ENCODE peak calls at places on chromosome 16, in eight cellular contexts. Q is activated CD4-positive, alpha-beta T cell treated with anti-CD3 and anti-CD28 coated beads for 48 hours; R is PC-3; B is epithelial cell of esophagus; A is naive thymus-derived CD4-positive, alpha-beta T cell; I is stimulated activated naive CD4-positive, alpha-beta T cell; G is Kasumi-1; P is stimulated activated CD4-positive, alpha-beta T cell treated with anti-CD3 and anti-CD28 coated beads, Interleukin-15, amount 100 ng/mL, for 24 hours. Y is an unnamed sample.

GRCh38 chr16:87382023-87382785 is 1.4 kb downstream of the FBXO31 start:
- DNase-seq in Q (no peak), R (no peak), B (no peak), A (no peak), I (no peak), G (no peak), P (no peak), Y (peak)

GRCh38 chr16:30357715-30358576 is 2.8 kb upstream of the CD2BP2 start:
- DNase-seq in Q (no peak), R (no peak), B (no peak), A (no peak), I (no peak), G (no peak), P (no peak), Y (no peak)

GRCh38 chr16:66247516-66248089 is 118.9 kb upstream of the CDH5 start:
- DNase-seq in Q (no peak), R (peak), B (peak), A (no peak), I (no peak), G (no peak), P (no peak), Y (no peak)

GRCh38 chr16:10039220-10040096 is 142.8 kb downstream of the GRIN2A start:
- DNase-seq in Q (no peak), R (no peak), B (peak), A (peak), I (no peak), G (no peak), P (no peak), Y (no peak)

GRCh38 chr16:66976746-66977145 is 11.6 kb upstream of the CES4A start:
- DNase-seq in Q (no peak), R (no peak), B (no peak), A (no peak), I (no peak), G (no peak), P (no peak), Y (no peak)

GRCh38 chr16:77789085-77789611 is 784 bp downstream of the VAT1L start:
- DNase-seq in Q (peak), R (no peak), B (peak), A (no peak), I (no peak), G (no peak), P (peak), Y (no peak)

GRCh38 chr16:68257906-68258800 is 6.2 kb upstream of the SLC7A6 start:
- DNase-seq in Q (no peak), R (peak), B (peak), A (no peak), I (no peak), G (no peak), P (no peak), Y (no peak)

GRCh38 chr16:19639986-19640421 is 78.0 kb downstream of the KNOP1 start:
- DNase-seq in Q (no peak), R (no peak), B (no peak), A (no peak), I (no peak), G (no peak), P (no peak), Y (no peak)

GRCh38 chr16:24073321-24073720 is 182.8 kb upstream of the CACNG3 start:
- DNase-seq in Q (no peak), R (no peak), B (no peak), A (no peak), I (no peak), G (no peak), P (no peak), Y (no peak)

GRCh38 chr16:50670476-50670875 is 10.6 kb downstream of the SNX20 start:
- DNase-seq in Q (no peak), R (no peak), B (no peak), A (no peak), I (no peak), G (no peak), P (no peak), Y (no peak)

GRCh38 chr16:82945420-82946096 is 318.8 kb downstream of the CDH13 start:
- DNase-seq in Q (no peak), R (no peak), B (no peak), A (no peak), I (no peak), G (no peak), P (no peak), Y (no peak)

GRCh38 chr16:75256871-75257343 is 5.5 kb upstream of the BCAR1 start:
- DNase-seq in Q (no peak), R (no peak), B (no peak), A (no peak), I (no peak), G (no peak), P (no peak), Y (no peak)

GRCh38 chr16:12735805-12736204 is 67.9 kb downstream of the CPPED1 start:
- DNase-seq in Q (no peak), R (no peak), B (no peak), A (no peak), I (no peak), G (no peak), P (no peak), Y (no peak)

GRCh38 chr16:586047-586644 is 3.7 kb upstream of the RAB40C start:
- DNase-seq in Q (no peak), R (no peak), B (no peak), A (no peak), I (no peak), G (no peak), P (no peak), Y (no peak)

GRCh38 chr16:12258806-12259205 is 282.3 kb downstream of the SNX29 start:
- DNase-seq in Q (no peak), R (no peak), B (no peak), A (no peak), I (no peak), G (no peak), P (no peak), Y (no peak)

GRCh38 chr16:30949655-30950515 is 1.0 kb downstream of the ORAI3 start:
- DNase-seq in Q (peak), R (peak), B (peak), A (peak), I (peak), G (peak), P (peak), Y (peak)

GRCh38 chr16:58684001-58684353 is 593 bp downstream of the SLC38A7 start:
- DNase-seq in Q (no peak), R (peak), B (peak), A (no peak), I (no peak), G (no peak), P (no peak), Y (no peak)

GRCh38 chr16:78437352-78437968 is 338.0 kb downstream of the WWOX start:
- DNase-seq in Q (peak), R (peak), B (peak), A (no peak), I (no peak), G (peak), P (peak), Y (no peak)

GRCh38 chr16:76579277-76579676 is 302.1 kb downstream of the CNTNAP4 start:
- DNase-seq in Q (no peak), R (no peak), B (no peak), A (no peak), I (no peak), G (no peak), P (no peak), Y (no peak)

GRCh38 chr16:55665511-55665910 is 9.7 kb downstream of the SLC6A2 start:
- DNase-seq in Q (no peak), R (no peak), B (no peak), A (no peak), I (no peak), G (no peak), P (no peak), Y (no peak)

GRCh38 chr16:50631249-50631984 is 49.7 kb downstream of the SNX20 start:
- DNase-seq in Q (no peak), R (no peak), B (no peak), A (no peak), I (no peak), G (no peak), P (no peak), Y (no peak)

GRCh38 chr16:17345043-17345442 is 125.7 kb downstream of the XYLT1 start:
- DNase-seq in Q (peak), R (no peak), B (no peak), A (peak), I (no peak), G (no peak), P (peak), Y (no peak)

GRCh38 chr16:55277536-55277935 is 46.5 kb upstream of the IRX6 start:
- DNase-seq in Q (no peak), R (no peak), B (peak), A (no peak), I (no peak), G (no peak), P (no peak), Y (no peak)

GRCh38 chr16:28873543-28874201 is 4.6 kb upstream of the ATP2A1 start:
- DNase-seq in Q (peak), R (peak), B (peak), A (peak), I (peak), G (no peak), P (peak), Y (no peak)

GRCh38 chr16:87216824-87217205 is 100.4 kb downstream of the C16orf95 start:
- DNase-seq in Q (no peak), R (no peak), B (no peak), A (no peak), I (no peak), G (no peak), P (no peak), Y (no peak)

GRCh38 chr16:12405083-12405482 is 398.6 kb downstream of the CPPED1 start:
- DNase-seq in Q (no peak), R (no peak), B (no peak), A (no peak), I (no peak), G (no peak), P (no peak), Y (no peak)

GRCh38 chr16:1296688-1297412 is 12.6 kb upstream of the UBE2I start:
- DNase-seq in Q (peak), R (peak), B (peak), A (no peak), I (no peak), G (no peak), P (peak), Y (no peak)

GRCh38 chr16:69143116-69143515 is 10.7 kb downstream of the UTP4 start:
- DNase-seq in Q (no peak), R (no peak), B (no peak), A (no peak), I (no peak), G (no peak), P (no peak), Y (no peak)

GRCh38 chr16:24645739-24646645 is 83.5 kb upstream of the TNRC6A start:
- DNase-seq in Q (no peak), R (peak), B (peak), A (no peak), I (no peak), G (no peak), P (no peak), Y (no peak)

GRCh38 chr16:5022521-5022920 is 11.2 kb downstream of the NAGPA start:
- DNase-seq in Q (no peak), R (no peak), B (no peak), A (no peak), I (no peak), G (no peak), P (no peak), Y (no peak)

GRCh38 chr16:68134644-68135043 is 49.5 kb downstream of the NFATC3 start:
- DNase-seq in Q (no peak), R (no peak), B (no peak), A (no peak), I (no peak), G (no peak), P (no peak), Y (no peak)

GRCh38 chr16:27242868-27243590 is 25.5 kb downstream of the NSMCE1 start:
- DNase-seq in Q (peak), R (peak), B (no peak), A (peak), I (no peak), G (peak), P (peak), Y (peak)

GRCh38 chr16:81190667-81191066 is 47.8 kb upstream of the BCO1 start:
- DNase-seq in Q (no peak), R (peak), B (peak), A (no peak), I (no peak), G (no peak), P (no peak), Y (no peak)

GRCh38 chr16:21300309-21301167 is 22.4 kb upstream of the CRYM start:
- DNase-seq in Q (peak), R (peak), B (peak), A (peak), I (no peak), G (peak), P (peak), Y (peak)

GRCh38 chr16:73304008-73304814 is 256.3 kb upstream of the ZFHX3 start:
- DNase-seq in Q (no peak), R (no peak), B (no peak), A (no peak), I (no peak), G (no peak), P (no peak), Y (no peak)

GRCh38 chr16:5523794-5524193 is 426.2 kb upstream of the EEF2KMT start:
- DNase-seq in Q (no peak), R (no peak), B (no peak), A (no peak), I (no peak), G (no peak), P (no peak), Y (no peak)

GRCh38 chr16:9176547-9177418 is 85.3 kb downstream of the HAPSTR1 start:
- DNase-seq in Q (no peak), R (no peak), B (no peak), A (no peak), I (no peak), G (no peak), P (no peak), Y (no peak)

GRCh38 chr16:593406-593805 is 3.5 kb downstream of the RAB40C start:
- DNase-seq in Q (no peak), R (peak), B (peak), A (no peak), I (no peak), G (no peak), P (no peak), Y (no peak)

GRCh38 chr16:4266372-4266771 is 6.5 kb downstream of the TFAP4 start:
- DNase-seq in Q (peak), R (peak), B (peak), A (no peak), I (no peak), G (no peak), P (no peak), Y (no peak)

Y was measured in right lobe of liver.